ENCODE peak calls at places on chromosomes 7 and 10, in five cellular contexts. I, Y, O, L and M are unnamed samples. For H3K4me1, the result is how much of the 10 kb centered on the place peaks cover.

GRCh38 chr7:20560325-20561180 is 54.9 kb upstream of the ABCB5 start:
- DNase-seq in L (no peak), Y (no peak), O (no peak), I (no peak), M (no peak)

GRCh38 chr10:133489816-133490588 is 36.3 kb downstream of the SCART1 start:
- DNase-seq in I (no peak), Y (no peak), L (no peak), O (no peak), M (no peak)

GRCh38 chr10:97081621-97082235 is 104.0 kb downstream of the SLIT1 start:
- DNase-seq in L (peak), O (no peak), I (peak), Y (no peak), M (peak)

GRCh38 chr10:10500941-10501340 is 516.7 kb upstream of the CELF2 start:
- DNase-seq in I (no peak), L (no peak), O (no peak), Y (no peak), M (no peak)

GRCh38 chr10:8092428-8092827 is 37.9 kb downstream of the GATA3 start:
- DNase-seq in I (no peak), Y (no peak), L (no peak), O (no peak), M (no peak)

GRCh38 chr10:28623483-28623882 is 53.8 kb upstream of the BAMBI start:
- DNase-seq in O (no peak), L (no peak), I (no peak), Y (no peak), M (no peak)

GRCh38 chr10:89074120-89074519 is 83.5 kb downstream of the FAS start:
- DNase-seq in Y (no peak), L (no peak), I (peak), O (peak), M (no peak)

GRCh38 chr10:116683061-116683601 is 59.2 kb downstream of the HSPA12A start:
- DNase-seq in I (no peak), Y (no peak), L (no peak), O (no peak), M (no peak)

GRCh38 chr10:22475857-22476600 is 130.7 kb downstream of the SPAG6 start:
- DNase-seq in Y (no peak), L (peak), O (peak), I (no peak), M (peak)

GRCh38 chr7:4792537-4793126 is 17.2 kb downstream of the AP5Z1 start:
- DNase-seq in I (no peak), Y (no peak), L (no peak), O (no peak), M (peak)

GRCh38 chr10:3666525-3667302 is 118.3 kb downstream of the KLF6 start:
- DNase-seq in Y (no peak), O (no peak), I (peak), L (no peak), M (no peak)

GRCh38 chr7:150335101-150335773 is 6.2 kb downstream of the RARRES2 start:
- DNase-seq in I (no peak), Y (no peak), O (no peak), L (peak), M (no peak)

GRCh38 chr7:64308019-64308275 is 5.8 kb upstream of the ZNF736 start:
- DNase-seq in L (no peak), I (no peak), O (no peak), Y (no peak), M (no peak)

GRCh38 chr7:21965318-21965717 is 19.6 kb upstream of the CDCA7L start:
- DNase-seq in I (no peak), Y (no peak), L (no peak), O (no peak), M (no peak)

GRCh38 chr10:129815898-129816665 is 148.0 kb downstream of the EBF3 start:
- DNase-seq in L (no peak), I (no peak), Y (no peak), O (no peak), M (no peak)

GRCh38 chr10:71090330-71090729 is 122.0 kb upstream of the UNC5B start:
- DNase-seq in I (no peak), Y (no peak), O (no peak), L (no peak), M (no peak)

GRCh38 chr10:45418859-45419672 is 45.0 kb downstream of the ALOX5 start:
- DNase-seq in I (peak), O (peak), Y (no peak), L (peak), M (no peak)

GRCh38 chr10:116721048-116721897 is 21.1 kb downstream of the HSPA12A start:
- DNase-seq in Y (no peak), O (no peak), L (no peak), I (no peak), M (no peak)

GRCh38 chr7:116859323-116859722 is 3.1 kb upstream of the CAPZA2 start:
- DNase-seq in L (no peak), Y (no peak), O (no peak), I (no peak), M (no peak)

GRCh38 chr7:151115836-151116418 is 29.7 kb downstream of the AGAP3 start:
- DNase-seq in O (no peak), L (no peak), Y (no peak), I (no peak), M (no peak)

GRCh38 chr10:83373659-83374058 is 765.6 kb upstream of the GHITM start:
- DNase-seq in I (no peak), L (no peak), O (no peak), Y (no peak), M (no peak)

GRCh38 chr10:17003151-17003550 is 126.5 kb downstream of the CUBN start:
- DNase-seq in O (no peak), Y (no peak), I (no peak), L (no peak), M (peak)

GRCh38 chr7:71290382-71290781 is 158.4 kb downstream of the GALNT17 start:
- DNase-seq in L (no peak), Y (no peak), O (no peak), I (peak), M (no peak)

GRCh38 chr7:116210345-116211005 is at the start of gene TES:
- DNase-seq in Y (no peak), L (peak), I (peak), O (peak), M (peak)

GRCh38 chr10:49441488-49442476 is 45.9 kb upstream of the DRGX start:
- DNase-seq in O (no peak), L (no peak), Y (no peak), I (no peak), M (no peak)

GRCh38 chr10:90407116-90407515 is 450.7 kb downstream of the HTR7 start:
- DNase-seq in I (no peak), O (no peak), L (no peak), Y (no peak), M (no peak)

GRCh38 chr7:30249316-30249715 is 35.1 kb upstream of the ZNRF2 start:
- DNase-seq in L (no peak), Y (no peak), I (no peak), O (no peak), M (no peak)

GRCh38 chr10:13839430-13839986 is 252.7 kb downstream of the PRPF18 start:
- DNase-seq in Y (no peak), L (no peak), O (peak), I (peak), M (no peak)

GRCh38 chr7:102985176-102985783 is 72.5 kb downstream of the LRRC17 start:
- DNase-seq in O (no peak), Y (no peak), L (no peak), I (no peak), M (no peak)

GRCh38 chr10:87895430-87895829 is 32.0 kb downstream of the PTEN start:
- DNase-seq in Y (no peak), L (no peak), O (no peak), I (no peak), M (no peak)

DNA sequence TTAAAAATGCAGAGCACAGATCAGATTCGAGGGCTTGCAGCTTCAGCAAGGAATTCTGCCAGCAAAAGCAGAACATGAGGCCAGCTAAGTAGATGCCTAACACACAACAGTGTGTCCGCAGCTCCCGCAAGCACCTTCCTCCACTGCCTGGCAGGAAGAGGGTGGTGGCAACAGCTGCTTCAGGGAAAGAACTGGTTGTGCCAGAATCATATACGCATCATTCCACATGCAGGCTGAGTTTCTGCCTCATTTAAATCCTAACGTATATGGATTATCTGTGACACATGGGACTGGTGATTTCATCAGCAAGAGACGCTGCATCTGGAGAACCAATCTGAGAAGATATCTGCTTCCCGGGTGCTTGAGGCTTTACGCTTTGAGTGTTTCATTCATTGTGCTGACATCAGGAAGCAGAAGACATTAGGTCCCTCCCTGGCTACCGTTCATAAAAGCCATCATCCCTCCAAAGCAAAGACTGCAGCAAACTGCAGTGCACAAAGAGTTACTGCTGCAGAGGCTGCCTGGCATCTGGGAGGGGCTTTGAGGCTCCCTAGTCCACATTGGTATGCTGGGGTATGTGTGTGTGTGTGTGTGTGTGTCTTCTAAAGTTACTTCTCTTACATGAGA is 78.8 kb downstream of the FAM13C start:
- DNase-seq in I (no peak), O (peak), L (no peak), Y (no peak), M (no peak)
- H3K4me3 ChIP-seq in I (no peak), O (peak), L (no peak), Y (no peak), M (no peak)

GRCh38 chr7:28790467-28790866 is 167.7 kb downstream of the TRIL start:
- DNase-seq in Y (no peak), O (no peak), I (no peak), L (no peak), M (no peak)
- H3K4me1 ChIP-seq in Y (under half), O (under half), I (under half), L (under half), M (under half)

GRCh38 chr7:47452295-47452694 is 129.6 kb downstream of the TNS3 start:
- DNase-seq in I (no peak), O (no peak), L (no peak), Y (no peak), M (no peak)

GRCh38 chr7:47451851-47452205 is 130.1 kb downstream of the TNS3 start:
- DNase-seq in I (no peak), O (no peak), Y (no peak), L (no peak), M (no peak)

GRCh38 chr7:47452715-47453092 is 129.2 kb downstream of the TNS3 start:
- DNase-seq in O (no peak), I (no peak), Y (no peak), L (no peak), M (no peak)

GRCh38 chr7:47454066-47454950 is 127.6 kb downstream of the TNS3 start:
- DNase-seq in O (peak), Y (no peak), L (no peak), I (no peak), M (no peak)

GRCh38 chr7:47453093-47454056 is 128.5 kb downstream of the TNS3 start:
- DNase-seq in Y (peak), I (peak), O (peak), L (peak), M (no peak)
- H3K4me3 ChIP-seq in Y (peak), I (peak), O (peak), L (peak), M (no peak)

GRCh38 chr10:30778769-30779168 is 149.2 kb upstream of the LYZL2 start:
- DNase-seq in L (no peak), I (no peak), O (no peak), Y (no peak), M (no peak)
- H3K4me1 ChIP-seq in L (under half), I (under half), O (under half), Y (under half), M (under half)

DNA sequence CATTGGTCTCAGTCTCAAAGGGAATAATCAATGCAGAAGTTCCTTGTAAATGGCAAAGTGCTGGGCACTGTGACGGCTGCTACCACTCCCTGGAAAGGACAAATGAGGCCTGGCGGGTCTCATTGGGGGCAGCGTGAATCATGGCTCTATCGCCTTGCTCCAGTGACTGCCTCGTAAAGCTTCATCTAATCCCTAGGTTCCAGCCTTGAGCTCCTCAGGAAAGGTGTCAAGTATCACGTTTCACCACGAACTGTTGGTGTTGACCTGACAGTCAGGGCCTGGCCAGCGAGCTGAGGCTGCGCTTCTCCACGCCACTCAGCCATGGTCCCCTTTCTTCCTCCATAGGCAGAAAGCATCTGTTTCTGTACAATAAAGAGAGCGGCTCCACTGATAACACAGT is 126.7 kb upstream of the ZNF32 start:
- DNase-seq in I (no peak), O (no peak), Y (no peak), L (no peak), M (no peak)
- H3K4me3 ChIP-seq in I (no peak), O (no peak), Y (no peak), L (no peak), M (no peak)

GRCh38 chr10:110210663-110211454 is 3.5 kb downstream of the MXI1 start:
- DNase-seq in O (peak), Y (peak), L (peak), I (peak), M (peak)
- H3K4me1 ChIP-seq in O (under half), Y (half or more), L (under half), I (half or more), M (half or more)